ENCODE peak calls at places on chromosome 12, in six cellular contexts. V is ovary, W is left ventricle myocardium inferior, Q is A549, Y is skeletal muscle cell, H is AG09309. U is an unnamed sample.

GRCh38 chr12:108912361-108912760 is 32.5 kb downstream of the DAO start:
- DNase-seq in V (no peak), W (no peak), Q (no peak), Y (no peak), H (no peak), U (no peak)

GRCh38 chr12:1161197-1161596 is 170.2 kb downstream of the ERC1 start:
- DNase-seq in V (no peak), W (no peak), Q (no peak), Y (no peak), H (no peak), U (no peak)

GRCh38 chr12:42737364-42737763 is 147.8 kb upstream of the PRICKLE1 start:
- DNase-seq in V (no peak), W (no peak), Q (no peak), Y (no peak), H (no peak), U (no peak)

GRCh38 chr12:112486361-112486760 is 67.6 kb downstream of the PTPN11 start:
- DNase-seq in V (no peak), W (no peak), Q (no peak), Y (no peak), H (no peak), U (peak)

GRCh38 chr12:49039421-49040363 is 20.9 kb downstream of the KMT2D start:
- DNase-seq in V (peak), W (no peak), Q (no peak), Y (no peak), H (no peak), U (peak)

GRCh38 chr12:96948782-96949181 is 41.7 kb downstream of the NEDD1 start:
- DNase-seq in V (no peak), W (no peak), Q (no peak), Y (no peak), H (no peak), U (no peak)

GRCh38 chr12:116153983-116154382 is 123.5 kb downstream of the MED13L start:
- DNase-seq in V (no peak), W (no peak), Q (no peak), Y (no peak), H (no peak), U (no peak)

GRCh38 chr12:7638764-7639570 is 26.7 kb downstream of the APOBEC1 start:
- DNase-seq in V (peak), W (peak), Q (peak), Y (peak), H (peak), U (peak)

GRCh38 chr12:57489157-57489641 is 1.3 kb downstream of the MARS1 start:
- DNase-seq in V (no peak), W (no peak), Q (no peak), Y (no peak), H (no peak), U (no peak)
- H3K4me3 ChIP-seq in V (no peak), W (peak), Q (peak), Y (peak), H (peak), U (peak)

GRCh38 chr12:60209521-60209920 is 613.7 kb downstream of the SLC16A7 start:
- DNase-seq in V (no peak), W (no peak), Q (no peak), Y (no peak), H (no peak), U (no peak)
- H3K4me3 ChIP-seq in V (no peak), W (no peak), Q (peak), Y (no peak), H (no peak), U (no peak)

DNA sequence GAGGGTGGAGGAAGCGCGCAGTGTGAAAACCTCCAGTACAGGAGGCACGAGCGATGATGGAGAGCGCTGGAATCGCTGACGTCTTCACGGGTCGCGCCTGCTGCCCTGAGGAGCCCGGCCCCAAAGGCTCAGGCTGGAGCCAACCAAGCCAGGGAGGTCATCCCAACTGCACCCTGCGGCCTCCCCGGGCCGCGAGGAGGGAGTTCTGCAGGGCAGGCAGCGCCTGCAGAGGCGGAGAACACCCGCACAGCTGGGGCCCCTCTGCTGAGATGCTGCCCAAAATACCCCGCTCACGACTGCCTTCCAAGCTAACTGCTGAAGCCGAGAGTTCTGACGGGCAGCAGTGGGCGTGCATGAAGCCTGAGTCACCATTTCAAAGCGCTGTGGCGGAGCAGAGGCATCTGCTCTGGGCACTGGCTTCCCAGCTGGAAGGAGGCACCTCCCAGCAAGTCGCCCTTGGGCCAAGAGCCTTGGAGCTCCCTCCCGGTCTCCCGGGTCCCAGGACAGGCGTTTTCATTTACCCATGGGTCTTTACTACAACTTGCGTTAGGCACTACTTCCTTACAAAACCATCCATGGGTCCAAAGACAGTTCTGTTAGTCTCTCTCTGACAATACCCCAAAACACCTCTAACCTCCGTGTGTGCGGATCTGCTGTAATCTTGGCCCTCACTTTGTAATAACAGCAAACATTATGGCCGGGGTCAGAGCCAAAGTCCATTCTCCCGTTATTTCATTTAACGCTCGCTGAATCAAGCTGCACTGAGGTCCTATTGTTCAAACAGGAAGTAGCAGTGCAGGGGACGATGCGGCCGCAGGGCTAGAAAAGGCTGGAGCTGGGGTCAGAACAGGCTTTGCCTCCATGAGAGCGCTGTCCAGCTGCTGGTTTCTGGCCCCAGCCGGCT is 60.1 kb upstream of the RIMBP2 start:
- DNase-seq in V (no peak), W (no peak), Q (peak), Y (peak), H (peak), U (peak)
- H3K4me3 ChIP-seq in V (peak), W (peak), Q (no peak), Y (peak), H (peak), U (no peak)

GRCh38 chr12:6612652-6613014 is 5.5 kb upstream of the CHD4 start:
- DNase-seq in V (no peak), W (no peak), Q (no peak), Y (no peak), H (no peak), U (no peak)
- H3K4me3 ChIP-seq in V (peak), W (peak), Q (no peak), Y (no peak), H (no peak), U (no peak)

GRCh38 chr12:67270622-67271021 is 1.5 kb downstream of the CAND1 start:
- DNase-seq in V (no peak), W (no peak), Q (no peak), Y (no peak), H (no peak), U (no peak)

GRCh38 chr12:67274186-67274585 is 5.0 kb downstream of the CAND1 start:
- DNase-seq in V (no peak), W (no peak), Q (no peak), Y (no peak), H (no peak), U (no peak)

GRCh38 chr12:67268896-67269631 is at the start of gene CAND1:
- DNase-seq in V (peak), W (peak), Q (peak), Y (peak), H (peak), U (peak)

GRCh38 chr12:67269632-67270578 is 747 bp downstream of the CAND1 start:
- DNase-seq in V (peak), W (peak), Q (peak), Y (no peak), H (no peak), U (peak)

DNA sequence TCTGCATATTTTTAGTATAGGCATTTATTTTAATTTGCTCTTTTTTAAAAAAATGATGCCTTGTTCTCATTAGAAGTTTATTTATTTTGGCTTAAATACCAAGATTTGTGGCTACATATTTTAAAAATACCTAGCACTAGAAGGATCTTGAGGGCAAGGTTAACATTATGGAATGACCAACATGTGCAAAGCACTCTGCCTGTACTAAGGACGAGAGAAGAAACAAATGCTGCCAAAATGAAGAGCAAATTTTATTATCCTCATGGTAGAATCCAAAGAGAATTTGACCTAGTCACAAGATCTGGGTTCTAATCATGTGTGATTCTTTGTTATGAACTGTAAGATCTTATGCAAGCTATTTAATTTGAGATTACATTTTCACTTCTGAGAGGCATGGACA is 2.8 kb downstream of the CAND1 start:
- DNase-seq in V (no peak), W (no peak), Q (no peak), Y (no peak), H (no peak), U (no peak)
- H3K4me3 ChIP-seq in V (no peak), W (peak), Q (no peak), Y (no peak), H (no peak), U (peak)

GRCh38 chr12:3310271-3311026 is 180.6 kb upstream of the PRMT8 start:
- DNase-seq in V (no peak), W (no peak), Q (no peak), Y (no peak), H (no peak), U (no peak)
- H3K4me3 ChIP-seq in V (no peak), W (no peak), Q (no peak), Y (no peak), H (no peak), U (no peak)